ENCODE peak calls at places on chromosomes 7 and 10, in six cellular contexts. M is LoVo; F is D341Med; E is stimulated activated CD4-positive, alpha-beta T cell treated with anti-CD3 and anti-CD28 coated beads, Interleukin-1b, Interleukin-23, amount 100 ng/mL, for 1 hour; Y is Caki2; R is A172. I is an unnamed sample.

GRCh38 chr10:122727426-122727825 is 27.8 kb upstream of the C10orf120 start:
- DNase-seq in F (no peak), M (no peak), E (no peak), Y (no peak), R (no peak), I (no peak)

GRCh38 chr7:141362580-141363435 is 188.4 kb upstream of the AGK start:
- DNase-seq in F (no peak), E (no peak), M (peak), Y (peak), R (peak), I (no peak)

GRCh38 chr7:133135451-133135850 is 53.6 kb upstream of the CHCHD3 start:
- DNase-seq in F (no peak), E (no peak), Y (no peak), R (peak), M (no peak), I (no peak)

GRCh38 chr10:131098416-131098952 is 213.0 kb downstream of the TCERG1L start:
- DNase-seq in E (no peak), Y (no peak), M (no peak), F (no peak), R (no peak), I (no peak)

GRCh38 chr10:23694446-23694920 is 255.6 kb downstream of the OTUD1 start:
- DNase-seq in F (peak), Y (no peak), M (no peak), R (no peak), E (no peak), I (no peak)

GRCh38 chr7:25841575-25841974 is 310.4 kb upstream of the NFE2L3 start:
- DNase-seq in M (no peak), E (no peak), Y (no peak), F (no peak), R (no peak), I (no peak)

GRCh38 chr7:2604608-2605174 is 27.1 kb upstream of the TTYH3 start:
- DNase-seq in Y (no peak), R (no peak), M (no peak), F (no peak), E (no peak), I (no peak)

GRCh38 chr10:52757777-52758176 is 14.8 kb downstream of the MBL2 start:
- DNase-seq in R (no peak), M (no peak), E (no peak), Y (no peak), F (no peak), I (no peak)

GRCh38 chr10:45673074-45673628 is 579 bp upstream of the ZFAND4 start:
- DNase-seq in R (no peak), F (peak), E (no peak), Y (no peak), M (no peak), I (no peak)

GRCh38 chr10:80137031-80137712 is 4.6 kb downstream of the PLAC9 start:
- DNase-seq in Y (no peak), E (no peak), R (no peak), F (no peak), M (no peak), I (no peak)

GRCh38 chr10:101122270-101123084 is 8.6 kb upstream of the TLX1 start:
- DNase-seq in F (no peak), Y (no peak), R (no peak), E (no peak), M (no peak), I (no peak)

GRCh38 chr7:1505731-1506550 is 1.8 kb upstream of the INTS1 start:
- DNase-seq in F (no peak), Y (no peak), M (no peak), R (no peak), E (no peak), I (no peak)

GRCh38 chr10:51214897-51215227 is 140.6 kb downstream of the PRKG1 start:
- DNase-seq in F (no peak), R (no peak), E (no peak), M (no peak), Y (no peak), I (no peak)

GRCh38 chr10:131750171-131750895 is 150.5 kb upstream of the PPP2R2D start:
- DNase-seq in E (no peak), Y (no peak), F (no peak), M (no peak), R (no peak), I (no peak)

GRCh38 chr7:141956084-141956483 is 9.3 kb upstream of the CLEC5A start:
- DNase-seq in R (no peak), Y (no peak), E (no peak), M (no peak), F (no peak), I (no peak)

GRCh38 chr10:75210193-75211006 is at the start of gene VDAC2:
- DNase-seq in E (peak), M (peak), F (peak), Y (peak), R (peak), I (peak)